ENCODE peak calls at places on chromosomes 7 and 10, in nine cellular contexts. Q is breast epithelium, W is spleen, N is vagina, C is adrenal gland, G is A549, D is K562, K is GM12878, I is prostate gland. S is an unnamed sample.

GRCh38 chr10:106571216-106571954 is 593.1 kb downstream of the SORCS1 start:
- DNase-seq in I (no peak), N (no peak), G (no peak), W (no peak), D (peak), Q (no peak), K (no peak), C (no peak), S (no peak)

GRCh38 chr7:106012935-106013439 is 49.9 kb downstream of the CDHR3 start:
- DNase-seq in G (no peak), I (no peak), D (no peak), W (no peak), Q (no peak), N (no peak), K (no peak), C (no peak), S (no peak)

GRCh38 chr10:62620491-62620890 is 184.0 kb upstream of the ADO start:
- DNase-seq in N (no peak), G (no peak), K (no peak), I (no peak), Q (no peak), C (peak), D (no peak), W (no peak), S (no peak)

GRCh38 chr10:98128802-98129201 is 5.7 kb upstream of the R3HCC1L start:
- DNase-seq in D (no peak), K (no peak), W (no peak), G (no peak), I (no peak), N (no peak), C (no peak), Q (no peak), S (no peak)

GRCh38 chr10:7205656-7206055 is 205.2 kb downstream of the SFMBT2 start:
- DNase-seq in G (no peak), I (no peak), D (no peak), C (no peak), N (no peak), W (no peak), K (no peak), Q (no peak), S (no peak)

GRCh38 chr7:29282819-29283414 is 88.3 kb downstream of the CHN2 start:
- DNase-seq in C (peak), Q (no peak), G (no peak), D (no peak), N (no peak), K (no peak), W (no peak), I (no peak), S (no peak)

GRCh38 chr10:99709480-99710229 is 22.3 kb downstream of the COX15 start:
- DNase-seq in Q (no peak), W (no peak), K (peak), C (peak), G (no peak), N (no peak), I (no peak), D (peak), S (no peak)

GRCh38 chr7:2968176-2968575 is 75.5 kb downstream of the CARD11 start:
- DNase-seq in Q (no peak), W (peak), D (no peak), N (no peak), G (no peak), I (no peak), K (no peak), C (no peak), S (no peak)

GRCh38 chr7:77519672-77520071 is 17.4 kb upstream of the PTPN12 start:
- DNase-seq in N (no peak), Q (no peak), I (no peak), D (no peak), C (no peak), W (no peak), K (no peak), G (no peak), S (no peak)

GRCh38 chr10:30433286-30433778 is 652 bp upstream of the MAP3K8 start:
- DNase-seq in C (peak), G (peak), N (no peak), W (peak), I (peak), D (peak), K (no peak), Q (peak), S (peak)

GRCh38 chr7:88106430-88106829 is 113.4 kb downstream of the SRI start:
- DNase-seq in C (no peak), G (no peak), Q (no peak), N (no peak), D (no peak), K (no peak), W (no peak), I (no peak), S (no peak)

GRCh38 chr10:33746176-33746575 is 411.7 kb upstream of the NRP1 start:
- DNase-seq in I (no peak), D (no peak), N (no peak), W (no peak), G (no peak), Q (no peak), C (no peak), K (no peak), S (no peak)

GRCh38 chr10:113709221-113709838 is 29.6 kb downstream of the CASP7 start:
- DNase-seq in D (no peak), I (no peak), G (no peak), Q (no peak), N (no peak), C (peak), W (no peak), K (no peak), S (no peak)

GRCh38 chr10:89173075-89173474 is 34.0 kb downstream of the CH25H start:
- DNase-seq in W (no peak), K (no peak), C (no peak), G (no peak), Q (no peak), D (no peak), I (no peak), N (no peak), S (no peak)

GRCh38 chr10:70191161-70191770 is 21.0 kb upstream of the SAR1A start:
- DNase-seq in G (no peak), K (no peak), I (no peak), C (no peak), Q (no peak), N (no peak), W (no peak), D (no peak), S (no peak)

GRCh38 chr7:82359426-82359825 is 84.2 kb downstream of the CACNA2D1 start:
- DNase-seq in K (no peak), Q (no peak), G (no peak), N (no peak), I (no peak), D (no peak), C (no peak), W (no peak), S (no peak)

GRCh38 chr7:110637252-110637651 is 453.7 kb upstream of the LRRN3 start:
- DNase-seq in Q (no peak), N (no peak), W (no peak), K (no peak), I (no peak), G (no peak), D (no peak), C (no peak), S (no peak)

GRCh38 chr10:77983384-77984341 is 45.7 kb downstream of the POLR3A start:
- DNase-seq in Q (no peak), W (no peak), G (no peak), I (no peak), D (peak), C (no peak), N (no peak), K (no peak), S (no peak)

GRCh38 chr10:2037966-2038493 is 300.7 kb upstream of the ADARB2 start:
- DNase-seq in N (no peak), D (no peak), Q (no peak), G (no peak), I (no peak), K (no peak), C (no peak), W (no peak), S (no peak)

GRCh38 chr7:73932364-73932763 is 71.4 kb downstream of the TMEM270 start:
- DNase-seq in N (no peak), K (no peak), Q (no peak), I (no peak), G (no peak), W (no peak), C (no peak), D (no peak), S (no peak)

GRCh38 chr10:84333864-84334451 is 5.6 kb downstream of the CCSER2 start:
- DNase-seq in W (no peak), I (no peak), D (peak), Q (no peak), K (no peak), C (no peak), G (no peak), N (no peak), S (no peak)

GRCh38 chr10:71257292-71257997 is 45.1 kb downstream of the UNC5B start:
- DNase-seq in C (no peak), K (no peak), Q (no peak), W (no peak), G (no peak), D (no peak), N (no peak), I (no peak), S (no peak)

GRCh38 chr7:135178364-135178763 is 7.9 kb upstream of the CYREN start:
- DNase-seq in K (no peak), G (no peak), N (no peak), Q (no peak), D (no peak), C (no peak), I (no peak), W (no peak), S (no peak)

GRCh38 chr7:139543801-139544603 is 20.5 kb downstream of the CLEC2L start:
- DNase-seq in D (peak), N (no peak), C (peak), Q (no peak), G (no peak), I (no peak), W (no peak), K (no peak), S (no peak)

GRCh38 chr7:151367304-151367703 is 25.7 kb downstream of the NUB1 start:
- DNase-seq in W (no peak), K (no peak), G (no peak), Q (no peak), D (no peak), N (no peak), I (no peak), C (no peak), S (no peak)

GRCh38 chr10:76887223-76888010 is 750.2 kb downstream of the KCNMA1 start:
- DNase-seq in G (no peak), N (no peak), W (no peak), D (no peak), K (no peak), C (no peak), Q (no peak), I (no peak), S (no peak)

GRCh38 chr10:122495406-122496340 is 34.3 kb downstream of the HTRA1 start:
- DNase-seq in W (no peak), Q (peak), I (peak), N (no peak), C (peak), K (no peak), D (no peak), G (no peak), S (no peak)

GRCh38 chr10:75466886-75467285 is 35.5 kb downstream of the LRMDA start:
- DNase-seq in I (no peak), K (no peak), D (no peak), C (no peak), Q (no peak), G (no peak), W (no peak), N (no peak), S (no peak)

GRCh38 chr10:131113892-131114291 is 197.6 kb downstream of the TCERG1L start:
- DNase-seq in Q (no peak), I (no peak), W (no peak), K (no peak), N (no peak), D (no peak), G (no peak), C (no peak), S (no peak)

GRCh38 chr10:28947209-28947608 is 269.9 kb downstream of the BAMBI start:
- DNase-seq in C (peak), I (no peak), W (no peak), G (no peak), N (no peak), D (no peak), K (no peak), Q (no peak), S (no peak)

GRCh38 chr10:82813856-82814255 is 938.9 kb downstream of the NRG3 start:
- DNase-seq in I (no peak), Q (no peak), K (no peak), C (no peak), D (no peak), G (no peak), N (no peak), W (no peak), S (no peak)

GRCh38 chr10:103069453-103070331 is 123.4 kb downstream of the NT5C2 start:
- DNase-seq in W (peak), I (peak), Q (peak), G (peak), C (peak), N (no peak), D (peak), K (peak), S (peak)

GRCh38 chr7:138603549-138604324 is 97.4 kb downstream of the SVOPL start:
- DNase-seq in G (no peak), D (no peak), C (no peak), I (no peak), W (no peak), K (no peak), Q (no peak), N (no peak), S (no peak)

GRCh38 chr10:50623299-50624153 is at the start of gene SGMS1:
- DNase-seq in N (no peak), C (peak), K (no peak), G (peak), W (peak), I (peak), Q (peak), D (peak), S (peak)

GRCh38 chr10:48698971-48699627 is 14.4 kb downstream of the WDFY4 start:
- DNase-seq in W (no peak), I (no peak), C (no peak), D (no peak), Q (no peak), K (no peak), G (no peak), N (peak), S (peak)

GRCh38 chr7:7201583-7202374 is 19.4 kb downstream of the C1GALT1 start:
- DNase-seq in I (no peak), K (peak), W (peak), G (no peak), C (no peak), Q (peak), D (no peak), N (no peak), S (no peak)

GRCh38 chr10:7417103-7417623 is 6.3 kb upstream of the SFMBT2 start:
- DNase-seq in Q (no peak), I (no peak), C (no peak), G (no peak), N (no peak), W (no peak), D (no peak), K (no peak), S (no peak)

GRCh38 chr7:129774359-129774758 is 162.8 kb downstream of the NRF1 start:
- DNase-seq in I (no peak), Q (no peak), D (no peak), C (no peak), N (no peak), K (no peak), W (peak), G (no peak), S (no peak)

DNA sequence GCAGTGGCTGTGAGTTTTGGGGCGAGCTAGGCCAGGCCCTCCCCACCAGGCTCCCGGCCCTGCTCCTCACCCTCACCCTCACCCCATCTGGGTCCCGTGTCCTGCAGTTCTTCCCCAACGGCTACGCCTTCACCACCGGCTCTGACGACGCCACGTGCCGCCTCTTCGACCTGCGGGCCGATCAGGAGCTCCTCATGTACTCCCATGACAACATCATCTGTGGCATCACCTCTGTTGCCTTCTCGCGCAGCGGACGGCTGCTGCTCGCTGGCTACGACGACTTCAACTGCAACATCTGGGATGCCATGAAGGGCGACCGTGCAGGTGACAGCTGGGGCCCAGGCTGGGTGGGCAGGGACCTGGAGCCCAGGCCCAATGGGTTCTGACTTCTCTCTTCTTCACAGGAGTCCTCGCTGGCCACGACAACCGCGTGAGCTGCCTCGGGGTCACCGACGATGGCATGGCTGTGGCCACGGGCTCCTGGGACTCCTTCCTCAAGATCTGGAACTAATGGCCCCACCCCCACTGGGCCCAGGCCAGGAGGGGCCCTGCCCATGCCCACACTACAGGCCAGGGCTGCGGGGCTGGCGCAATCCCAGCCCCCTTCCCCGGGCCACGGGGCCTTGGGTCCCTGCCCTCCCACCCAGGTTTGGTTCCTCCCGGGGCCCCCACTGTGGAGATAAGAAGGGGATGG is 4.9 kb downstream of the GNB2 start:
- DNase-seq in W (peak), K (no peak), Q (no peak), C (no peak), I (no peak), D (no peak), N (no peak), G (no peak), S (no peak)
- TF ChIP-seq POLR2A in W (no peak), K (peak), Q (no peak), C (no peak), I (no peak), D (peak), N (no peak), G (no peak), S (no peak)

GRCh38 chr7:47482013-47482761 is 99.7 kb downstream of the TNS3 start:
- DNase-seq in D (peak), Q (no peak), N (no peak), K (no peak), I (no peak), G (no peak), W (peak), C (peak), S (no peak)
- TF ChIP-seq POLR2A in D (no peak), Q (no peak), N (no peak), K (no peak), I (no peak), G (no peak), W (no peak), C (peak), S (no peak)

GRCh38 chr10:3336673-3337293 is 164.2 kb upstream of the PITRM1 start:
- DNase-seq in D (no peak), Q (no peak), W (no peak), N (no peak), G (no peak), I (no peak), C (no peak), K (no peak), S (no peak)

GRCh38 chr10:3339121-3339520 is 166.5 kb upstream of the PITRM1 start:
- DNase-seq in C (no peak), N (no peak), I (no peak), D (no peak), Q (no peak), K (no peak), G (no peak), W (peak), S (no peak)

DNA sequence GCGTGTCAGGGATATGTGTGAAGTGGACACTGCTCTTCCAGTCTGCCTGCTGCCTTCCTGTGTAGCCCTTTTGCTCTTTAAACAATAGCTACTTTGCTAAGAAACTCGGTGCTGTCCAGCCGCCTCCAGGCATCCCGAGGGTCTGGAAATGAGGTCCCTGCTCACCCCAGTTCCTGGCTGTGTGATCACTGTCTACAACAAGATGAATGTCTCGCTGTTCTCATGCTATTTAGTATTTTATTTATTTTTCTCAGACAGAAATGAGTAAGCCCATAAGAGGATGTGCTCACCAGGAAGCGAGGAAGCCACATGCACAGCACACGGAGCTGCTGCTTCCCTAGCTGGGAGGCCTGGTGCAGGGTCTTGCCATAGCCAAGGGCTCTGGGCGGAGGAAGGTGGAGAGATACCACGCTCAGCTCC is 167.0 kb upstream of the PITRM1 start:
- DNase-seq in K (no peak), W (peak), D (no peak), N (no peak), G (no peak), I (no peak), C (no peak), Q (no peak), S (no peak)
- TF ChIP-seq POLR2A in K (no peak), W (no peak), D (no peak), N (no peak), G (no peak), I (no peak), C (no peak), Q (no peak), S (no peak)

DNA sequence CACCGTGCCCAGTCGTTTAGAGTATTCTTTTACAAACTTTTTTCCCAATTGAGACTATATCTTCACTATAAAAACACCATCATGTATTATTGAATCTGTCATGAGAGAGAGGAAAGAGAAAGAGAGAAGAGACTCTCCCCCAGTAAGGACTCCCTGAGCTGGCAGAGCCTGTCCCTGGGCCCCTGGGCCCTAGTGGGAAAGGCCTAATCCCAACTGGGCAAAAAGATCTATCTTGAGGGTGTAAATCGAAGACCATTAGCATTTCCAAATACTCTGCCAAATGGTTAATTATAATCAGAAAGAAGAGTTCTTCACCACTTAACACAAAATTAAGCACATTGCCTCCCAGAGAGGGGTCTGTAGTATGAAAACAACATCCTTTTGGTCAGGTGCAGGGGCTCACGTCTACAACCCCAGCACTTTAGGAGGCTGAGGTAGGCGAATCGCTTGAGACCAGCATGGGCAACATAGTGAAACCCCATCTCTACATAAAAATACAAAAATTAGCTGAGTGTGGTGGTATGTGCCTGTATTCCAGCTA is 108.2 kb downstream of the SKIDA1 start:
- DNase-seq in G (no peak), N (no peak), W (no peak), I (no peak), K (no peak), D (no peak), C (no peak), Q (no peak), S (peak)
- TF ChIP-seq POLR2A in G (no peak), N (no peak), W (no peak), I (no peak), K (no peak), D (no peak), C (no peak), Q (no peak), S (no peak)

GRCh38 chr10:94710578-94710977 is 27.0 kb downstream of the CYP2C18 start:
- DNase-seq in D (no peak), I (no peak), K (no peak), W (no peak), Q (no peak), N (no peak), C (no peak), G (no peak), S (no peak)
- TF ChIP-seq POLR2A in D (no peak), I (no peak), K (no peak), W (no peak), Q (no peak), N (no peak), C (no peak), G (no peak), S (no peak)

GRCh38 chr7:36289833-36290661 is 99.6 kb upstream of the ANLN start:
- DNase-seq in C (peak), Q (peak), W (no peak), I (peak), K (no peak), N (no peak), D (no peak), G (peak), S (no peak)

GRCh38 chr7:36295090-36295489 is 94.6 kb upstream of the ANLN start:
- DNase-seq in Q (no peak), K (no peak), N (no peak), C (no peak), G (no peak), D (no peak), W (no peak), I (peak), S (no peak)

GRCh38 chr7:36288501-36288900 is 101.2 kb upstream of the ANLN start:
- DNase-seq in W (no peak), N (no peak), I (no peak), D (no peak), K (no peak), G (no peak), Q (no peak), C (no peak), S (no peak)

GRCh38 chr7:36287371-36288241 is 102.1 kb upstream of the ANLN start:
- DNase-seq in W (peak), D (no peak), G (no peak), I (peak), Q (no peak), N (no peak), K (no peak), C (peak), S (no peak)

GRCh38 chr7:36291387-36292316 is 98.0 kb upstream of the ANLN start:
- DNase-seq in Q (peak), K (no peak), N (no peak), G (peak), D (peak), W (peak), C (peak), I (peak), S (peak)
- TF ChIP-seq POLR2A in Q (no peak), K (no peak), N (no peak), G (no peak), D (no peak), W (no peak), C (peak), I (no peak), S (no peak)

GRCh38 chr10:114825513-114826253 is 4.1 kb downstream of the FHIP2A start:
- DNase-seq in N (no peak), K (peak), C (peak), I (no peak), Q (no peak), W (no peak), G (no peak), D (no peak), S (peak)
- TF ChIP-seq POLR2A in N (no peak), K (no peak), C (no peak), I (no peak), Q (no peak), W (no peak), G (no peak), D (no peak), S (no peak)